ENCODE peak calls at places on chromosomes 11 and 22, in four cellular contexts. W is K562, X is HCT116, V is HepG2. D is an unnamed sample.

GRCh38 chr11:2686360-2687222 is 13.2 kb downstream of the KCNQ1OT1 start:
- DNase-seq in W (no peak), X (no peak), V (no peak), D (no peak)

GRCh38 chr11:125593113-125593761 is 585 bp downstream of the STT3A start:
- DNase-seq in W (peak; percentile 66), V (peak; percentile 60), X (peak; percentile 16), D (peak; percentile 4)

GRCh38 chr11:1348146-1348545 is 38.7 kb upstream of the TOLLIP start:
- DNase-seq in V (no peak), X (no peak), W (no peak), D (no peak)

GRCh38 chr22:23467721-23468294 is 112.3 kb downstream of the IGLL1 start:
- DNase-seq in X (no peak), W (no peak), V (peak; percentile 44), D (no peak)

GRCh38 chr11:10301656-10302293 is 3.1 kb upstream of the ADM start:
- DNase-seq in X (no peak), W (no peak), V (no peak), D (no peak)

GRCh38 chr11:113305440-113306336 is 8.7 kb upstream of the TTC12 start:
- DNase-seq in X (peak; percentile 53), W (peak; percentile 58), V (peak; percentile 32), D (peak; percentile 59)

GRCh38 chr11:115656684-115657083 is 152.5 kb upstream of the CADM1 start:
- DNase-seq in X (no peak), W (no peak), V (peak; percentile 45), D (no peak)

GRCh38 chr11:15059132-15059531 is 14.3 kb upstream of the CALCB start:
- DNase-seq in X (no peak), V (no peak), W (no peak), D (no peak)

GRCh38 chr11:48017105-48017874 is 36.9 kb downstream of the PTPRJ start:
- DNase-seq in X (no peak), W (no peak), V (no peak), D (no peak)
- TF ChIP-seq TCF7L2 in X (no peak), W (no peak), V (no peak), D (no peak)

GRCh38 chr22:30348837-30349236 is 7.9 kb downstream of the SF3A1 start:
- DNase-seq in W (no peak), X (no peak), V (no peak), D (no peak)

GRCh38 chr22:30347255-30347892 is 9.3 kb downstream of the SF3A1 start:
- DNase-seq in W (no peak), X (no peak), V (no peak), D (no peak)

GRCh38 chr22:30354644-30355043 is 2.0 kb downstream of the SF3A1 start:
- DNase-seq in V (no peak), W (no peak), X (no peak), D (no peak)

GRCh38 chr22:30348395-30348794 is 8.3 kb downstream of the SF3A1 start:
- DNase-seq in X (no peak), V (no peak), W (no peak), D (no peak)

DNA sequence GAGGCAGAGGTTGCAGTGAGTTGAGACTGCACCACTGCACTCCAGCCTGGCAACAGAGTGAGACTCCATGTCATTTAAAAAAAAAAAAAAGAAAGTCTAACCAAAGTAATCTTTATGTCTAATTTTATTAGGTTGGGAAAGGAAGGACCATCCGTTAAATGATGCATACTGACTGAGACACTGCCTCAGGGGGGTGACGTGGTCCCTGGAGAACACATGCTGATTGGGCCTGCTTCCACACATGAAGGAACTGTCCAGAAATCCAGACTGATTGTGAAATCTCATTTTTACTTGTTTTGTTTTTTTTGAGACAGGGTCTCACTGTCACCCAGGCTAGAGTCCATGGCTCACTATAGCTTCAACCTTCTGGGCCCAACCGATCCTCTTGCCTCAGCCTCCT is 5.5 kb downstream of the SF3A1 start:
- DNase-seq in X (no peak), V (no peak), W (no peak), D (no peak)
- H3K36me3 ChIP-seq in X (peaks cover 49% of the 10 kb centered on the region), V (peaks cover 29% of the 10 kb centered on the region), W (peaks cover 74% of the 10 kb centered on the region), D (peaks cover 14% of the 10 kb centered on the region)

DNA sequence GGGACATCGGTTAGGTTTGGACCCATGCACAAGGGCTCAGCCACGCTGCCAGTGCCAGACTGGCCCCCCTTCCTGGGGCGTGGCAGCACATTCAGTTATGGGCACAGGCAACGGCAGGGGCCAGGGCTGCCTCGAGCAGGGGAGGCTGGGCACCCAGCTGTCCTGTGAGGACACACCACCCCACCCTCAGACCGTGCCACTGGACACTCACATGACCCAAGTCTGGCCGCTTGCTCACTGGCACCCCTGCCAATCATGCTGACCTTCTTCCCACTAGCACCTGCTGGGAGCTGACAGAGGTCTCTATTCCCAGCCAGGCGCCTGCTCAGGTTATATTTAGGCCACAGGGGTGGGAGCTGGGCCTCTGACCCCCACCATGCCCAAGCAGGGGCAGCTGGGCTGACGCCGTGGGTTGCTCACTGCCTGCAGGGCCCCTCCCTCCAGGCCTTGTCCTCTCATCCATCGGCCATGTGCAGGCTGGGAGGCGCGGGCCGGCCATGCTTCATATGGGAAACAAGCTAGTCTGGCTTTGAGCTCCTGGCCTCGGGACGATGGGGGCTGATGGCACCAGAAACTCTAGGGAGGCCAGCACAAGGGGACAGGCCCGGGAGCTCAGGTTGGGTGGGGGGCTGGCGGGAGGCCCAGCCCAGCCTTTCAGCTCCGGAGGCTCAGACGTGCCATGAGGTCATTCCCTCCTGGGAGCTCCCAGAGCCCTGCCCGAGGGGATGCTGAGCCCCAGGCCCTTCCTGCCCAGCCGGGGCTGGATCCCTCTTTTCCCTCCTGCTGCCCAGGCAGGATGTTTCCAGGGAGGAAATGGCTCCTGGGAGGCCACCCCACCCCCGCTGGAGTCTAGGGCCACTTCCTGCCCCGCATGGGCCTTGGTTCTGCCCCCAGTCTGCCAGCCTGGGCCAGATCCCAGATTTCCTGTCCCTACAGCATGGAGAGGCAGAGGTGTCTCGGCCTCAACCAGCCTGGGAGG is 15.1 kb upstream of the TBX1 start:
- DNase-seq in V (no peak), X (no peak), W (no peak), D (no peak)
- TF ChIP-seq TCF7L2 in V (no peak), X (no peak), W (no peak), D (no peak)

DNA sequence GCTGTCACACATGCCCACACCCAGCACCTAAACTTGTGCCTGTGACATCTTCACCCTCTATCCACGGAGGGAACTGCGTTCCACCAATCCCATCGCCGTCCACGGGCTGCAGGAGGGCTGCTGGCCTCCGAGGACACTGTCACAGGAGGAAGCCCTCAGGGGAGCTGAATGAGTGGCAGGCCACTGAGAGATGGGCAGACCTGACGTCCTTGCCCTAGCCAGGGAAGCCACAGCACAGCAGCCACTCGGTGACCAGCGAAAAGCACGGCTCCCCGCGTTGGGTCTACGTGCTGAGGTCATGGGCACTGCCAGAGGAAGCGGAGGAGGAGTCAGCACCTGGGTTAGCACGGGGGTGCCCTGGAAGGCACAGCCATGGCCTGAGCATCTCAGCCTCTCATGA is 50.5 kb downstream of the IGSF9B start:
- DNase-seq in V (no peak), W (no peak), X (no peak), D (no peak)
- H3K36me3 ChIP-seq in V (no peaks in the 10 kb centered on the region), W (no peaks in the 10 kb centered on the region), X (no peaks in the 10 kb centered on the region), D (no peaks in the 10 kb centered on the region)

DNA sequence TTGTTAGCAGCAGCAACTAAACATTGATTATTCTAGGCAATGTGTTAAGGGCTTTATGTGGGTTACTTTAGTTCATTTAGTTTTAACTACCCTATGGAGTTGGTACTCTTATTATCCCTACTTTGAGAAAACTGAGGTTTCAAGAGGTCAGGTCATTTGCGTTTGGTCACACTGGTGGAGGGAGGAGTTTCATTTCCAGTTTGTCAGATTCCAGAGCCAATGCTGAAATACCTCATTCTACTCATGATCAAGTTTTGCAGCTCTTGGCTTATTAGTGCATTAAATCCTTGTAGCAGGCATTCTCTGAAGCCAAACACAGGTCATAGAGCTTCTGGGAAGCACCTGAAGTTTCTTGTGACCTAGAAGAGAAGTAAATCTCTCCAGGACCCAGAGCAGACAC is 24.1 kb upstream of the POGLUT3 start:
- DNase-seq in X (no peak), W (no peak), V (no peak), D (no peak)
- TF ChIP-seq TCF7L2 in X (no peak), W (no peak), V (no peak), D (no peak)

D was measured in Panc1.